ENCODE peak calls at places on chromosomes 11 and 22, in seven cellular contexts. Y, X, A, W, D, E and R are unnamed samples.
A peak's percentile ranks its signal among the peaks of the same experiment; 100 is the strongest.

GRCh38 chr11:76151561-76152085 is 54.7 kb downstream of the WNT11 start:
- DNase-seq in Y (peak; percentile 56), X (no peak), A (no peak), W (no peak), D (no peak), E (no peak), R (no peak)

GRCh38 chr11:41989800-41990380 is 530.4 kb upstream of the LRRC4C start:
- DNase-seq in Y (no peak), X (no peak), A (no peak), W (no peak), D (no peak), E (peak; percentile 50), R (no peak)

GRCh38 chr22:22927196-22927887 is 39.7 kb downstream of the IGLL5 start:
- DNase-seq in Y (no peak), X (no peak), A (no peak), W (no peak), D (no peak), E (no peak), R (no peak)

GRCh38 chr11:117830072-117830471 is 5.5 kb upstream of the FXYD2 start:
- DNase-seq in Y (no peak), X (no peak), A (no peak), W (no peak), D (no peak), E (no peak), R (no peak)

GRCh38 chr22:49021097-49021925 is 806.4 kb downstream of the BRD1 start:
- DNase-seq in Y (peak; percentile 32), X (no peak), A (no peak), W (no peak), D (no peak), E (no peak), R (peak; percentile 82)

GRCh38 chr11:34512810-34513673 is 552 bp downstream of the ELF5 start:
- DNase-seq in Y (peak; percentile 72), X (peak; percentile 70), A (peak; percentile 29), W (no peak), D (peak; percentile 81), E (peak; percentile 70), R (no peak)

GRCh38 chr11:14384338-14384737 is 25.4 kb upstream of the RRAS2 start:
- DNase-seq in Y (no peak), X (peak; percentile 84), A (no peak), W (no peak), D (no peak), E (no peak), R (no peak)

GRCh38 chr11:105673089-105673488 is 63.2 kb downstream of the GRIA4 start:
- DNase-seq in Y (no peak), X (peak; percentile 71), A (no peak), W (peak; percentile 16), D (no peak), E (peak; percentile 77), R (no peak)

GRCh38 chr11:78961186-78961782 is 386.6 kb upstream of the NARS2 start:
- DNase-seq in Y (no peak), X (peak; percentile 49), A (no peak), W (peak; percentile 22), D (no peak), E (peak; percentile 96), R (no peak)

GRCh38 chr22:41184679-41185078 is 20.4 kb upstream of the L3MBTL2 start:
- DNase-seq in Y (no peak), X (no peak), A (no peak), W (no peak), D (no peak), E (no peak), R (no peak)

GRCh38 chr22:24845036-24845918 is 39.3 kb downstream of the SGSM1 start:
- DNase-seq in Y (no peak), X (peak; percentile 13), A (no peak), W (no peak), D (no peak), E (peak; percentile 3), R (no peak)

GRCh38 chr11:2157294-2158040 is 3.5 kb downstream of the INS start:
- DNase-seq in Y (no peak), X (no peak), A (no peak), W (no peak), D (no peak), E (no peak), R (no peak)

GRCh38 chr11:27095050-27095449 is 54.4 kb downstream of the BBOX1 start:
- DNase-seq in Y (no peak), X (no peak), A (no peak), W (no peak), D (no peak), E (no peak), R (no peak)

GRCh38 chr11:116787786-116788486 is at the start of gene ZPR1:
- DNase-seq in Y (peak; percentile 93), X (peak; percentile 71), A (peak; percentile 88), W (peak; percentile 91), D (peak; percentile 82), E (peak; percentile 64), R (no peak)

DNA sequence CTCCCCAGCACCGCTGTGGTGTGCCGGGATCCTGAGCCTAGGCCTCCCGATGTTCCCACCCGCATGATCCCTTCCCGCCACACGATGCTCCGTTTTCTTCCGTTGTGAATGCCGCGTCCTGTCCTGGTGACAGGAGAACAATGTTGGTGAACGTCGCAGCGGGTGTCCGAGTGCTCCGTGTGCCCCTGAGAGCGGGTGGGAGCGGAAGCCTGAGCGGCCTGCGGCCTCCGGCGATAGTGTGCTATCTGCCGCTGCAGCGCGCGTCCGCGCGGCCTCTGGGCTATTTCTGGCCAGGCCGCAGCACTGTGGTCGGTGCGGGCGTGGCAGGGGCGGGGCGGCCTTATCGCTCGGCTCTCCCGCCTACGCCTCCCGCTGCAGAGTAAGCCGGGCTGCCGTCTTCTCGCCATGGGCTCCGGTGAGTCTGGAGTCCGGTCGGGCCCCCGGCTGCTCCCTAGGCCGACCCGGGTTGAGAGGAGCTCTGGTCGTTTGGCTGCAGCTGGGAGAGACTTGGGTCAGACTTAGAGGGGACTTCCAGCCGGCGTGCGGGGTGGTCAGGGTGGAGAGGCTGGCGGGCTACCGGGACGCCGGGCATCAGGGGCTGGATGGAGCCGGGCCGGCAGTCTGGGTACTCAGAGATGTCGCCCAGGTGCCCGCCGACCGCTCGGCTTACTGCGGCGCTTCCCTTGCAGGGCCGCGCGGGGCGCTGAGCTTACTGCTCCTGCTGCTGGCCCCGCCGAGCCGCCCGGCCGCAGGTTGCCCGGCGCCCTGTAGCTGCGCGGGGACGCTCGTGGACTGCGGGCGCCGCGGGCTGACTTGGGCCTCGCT is at the start of gene GP1BB:
- DNase-seq in Y (peak; percentile 63), X (peak; percentile 32), A (peak; percentile 67), W (peak; percentile 74), D (no peak), E (peak; percentile 34), R (no peak)
- TF ChIP-seq CTCF in Y (no peak), X (no peak), A (no peak), W (no peak), D (no peak), E (no peak), R (peak; percentile 3)

GRCh38 chr11:8787372-8787771 is 104.8 kb downstream of the RPL27A start:
- DNase-seq in Y (no peak), X (no peak), A (no peak), W (no peak), D (no peak), E (no peak), R (no peak)

GRCh38 chr11:8785457-8785856 is 102.9 kb downstream of the RPL27A start:
- DNase-seq in Y (no peak), X (no peak), A (no peak), W (no peak), D (no peak), E (no peak), R (no peak)

GRCh38 chr11:8785998-8786397 is 103.4 kb downstream of the RPL27A start:
- DNase-seq in Y (no peak), X (no peak), A (no peak), W (no peak), D (no peak), E (no peak), R (no peak)

GRCh38 chr11:8788616-8789015 is 106.0 kb downstream of the RPL27A start:
- DNase-seq in Y (no peak), X (no peak), A (no peak), W (no peak), D (no peak), E (no peak), R (no peak)

DNA sequence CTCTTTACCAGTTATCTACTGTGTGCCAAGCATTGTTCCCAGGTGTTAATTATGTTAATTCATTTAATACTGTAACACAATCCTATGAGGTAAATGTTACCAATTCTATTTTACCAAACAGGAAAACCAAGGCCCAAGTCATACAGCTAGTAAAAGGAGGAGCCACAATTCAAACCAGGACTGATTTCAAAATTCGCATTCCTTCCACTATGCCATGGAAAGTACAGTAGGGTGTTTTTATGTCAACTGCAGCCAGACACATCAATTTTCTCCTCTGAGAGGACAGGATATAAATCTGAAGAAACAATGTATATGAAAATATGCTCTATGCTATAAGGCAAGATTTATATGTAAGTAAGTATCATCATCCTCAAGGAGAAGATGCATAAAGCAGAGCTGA is 104.3 kb downstream of the RPL27A start:
- DNase-seq in Y (no peak), X (peak; percentile 56), A (no peak), W (no peak), D (no peak), E (no peak), R (no peak)
- TF ChIP-seq CTCF in Y (no peak), X (peak; percentile 38), A (peak; percentile 28), W (no peak), D (no peak), E (no peak), R (peak; percentile 56)

GRCh38 chr22:20775342-20775895 is 1.5 kb downstream of the SERPIND1 start:
- DNase-seq in Y (no peak), X (no peak), A (no peak), W (no peak), D (no peak), E (no peak), R (no peak)

GRCh38 chr22:20776624-20777405 is 2.9 kb downstream of the SERPIND1 start:
- DNase-seq in Y (no peak), X (no peak), A (no peak), W (no peak), D (no peak), E (no peak), R (no peak)

GRCh38 chr22:20779014-20779812 is 5.3 kb downstream of the SERPIND1 start:
- DNase-seq in Y (no peak), X (no peak), A (no peak), W (no peak), D (no peak), E (no peak), R (no peak)

GRCh38 chr22:20779813-20780148 is 5.9 kb downstream of the SERPIND1 start:
- DNase-seq in Y (no peak), X (peak; percentile 83), A (no peak), W (no peak), D (no peak), E (peak; percentile 83), R (no peak)

GRCh38 chr22:20777420-20778177 is 3.7 kb downstream of the SERPIND1 start:
- DNase-seq in Y (no peak), X (peak; percentile 95), A (no peak), W (no peak), D (peak; percentile 69), E (peak; percentile 94), R (no peak)
- TF ChIP-seq CTCF in Y (no peak), X (peak; percentile 28), A (no peak), W (no peak), D (peak; percentile 39), E (peak; percentile 62), R (no peak)

DNA sequence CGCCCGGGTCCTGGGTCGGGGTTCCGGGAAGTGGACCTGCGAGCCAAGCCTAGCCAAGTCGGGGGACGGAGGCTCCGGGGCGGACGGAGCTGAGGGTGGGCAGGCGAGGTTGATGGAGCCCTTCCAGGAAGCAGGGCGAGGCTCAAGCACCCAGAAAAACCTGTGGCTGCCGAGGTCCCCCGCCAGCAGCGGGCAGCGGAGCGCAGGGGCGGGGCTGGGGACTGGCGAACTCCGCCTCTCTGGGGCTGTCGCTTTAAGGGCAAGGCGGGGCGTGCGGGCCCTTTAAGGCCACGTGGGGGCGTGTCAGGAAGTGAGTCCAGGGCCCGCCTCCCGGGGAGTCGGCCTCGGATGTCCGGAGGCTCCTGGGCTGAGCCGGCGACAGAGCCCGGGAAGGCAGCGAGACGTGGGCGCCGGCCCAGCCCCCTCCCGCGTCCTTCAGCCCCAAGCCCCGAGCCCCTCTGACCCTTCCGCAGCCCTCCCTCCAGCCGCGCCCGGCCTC is at the start of gene SLC35C1:
- DNase-seq in Y (peak; percentile 99), X (peak; percentile 96), A (peak; percentile 97), W (peak; percentile 98), D (peak; percentile 87), E (peak; percentile 92), R (peak; percentile 98)
- TF ChIP-seq CTCF in Y (no peak), X (peak; percentile 1), A (peak; percentile 33), W (peak; percentile 39), D (no peak), E (no peak), R (peak; percentile 44)